ENCODE peak calls at places on chromosomes 5 and 9, in six cellular contexts. K is RWPE2; D is A549; Y is tibial artery; J is CD8-positive, alpha-beta T cell; F is spleen. B is an unnamed sample.

GRCh38 chr5:16666861-16667481 is 50.2 kb upstream of the RETREG1 start:
- DNase-seq in Y (no peak), K (no peak), D (no peak), F (no peak), J (peak; percentile 35), B (peak; percentile 45)

GRCh38 chr5:138212828-138213160 is 329 bp downstream of the CDC23 start:
- DNase-seq in Y (no peak), J (no peak), D (peak; percentile 19), F (no peak), K (no peak), B (no peak)

GRCh38 chr5:146002491-146002890 is 66.1 kb downstream of the SH3RF2 start:
- DNase-seq in F (no peak), Y (no peak), K (no peak), D (no peak), J (no peak), B (no peak)

GRCh38 chr5:1521671-1522600 is 1.8 kb downstream of the LPCAT1 start:
- DNase-seq in K (peak; percentile 81), F (peak; percentile 83), Y (peak; percentile 61), D (no peak), J (peak; percentile 9), B (peak; percentile 52)

GRCh38 chr5:36215910-36216309 is 25.8 kb downstream of the NADK2 start:
- DNase-seq in D (no peak), K (no peak), J (no peak), F (no peak), Y (no peak), B (no peak)

GRCh38 chr9:109455391-109455790 is 42.7 kb downstream of the PTPN3 start:
- DNase-seq in K (no peak), J (no peak), D (no peak), F (no peak), Y (no peak), B (no peak)

GRCh38 chr9:34125681-34126206 is 754 bp downstream of the DCAF12 start:
- DNase-seq in F (peak; percentile 62), D (peak; percentile 21), J (no peak), K (no peak), Y (no peak), B (no peak)

GRCh38 chr5:172713113-172713808 is 57.7 kb downstream of the DUSP1 start:
- DNase-seq in D (peak; percentile 62), J (peak; percentile 81), F (peak; percentile 93), Y (no peak), K (no peak), B (peak; percentile 76)

GRCh38 chr9:121924700-121925099 is 168.4 kb downstream of the TTLL11 start:
- DNase-seq in D (no peak), Y (no peak), J (no peak), K (no peak), F (no peak), B (no peak)

GRCh38 chr5:135950611-135951010 is 4.2 kb downstream of the LECT2 start:
- DNase-seq in D (no peak), K (no peak), Y (no peak), J (no peak), F (no peak), B (no peak)

GRCh38 chr5:10737880-10738279 is 23.2 kb downstream of the DAP start:
- DNase-seq in K (no peak), J (no peak), F (no peak), D (no peak), Y (no peak), B (no peak)

GRCh38 chr9:1207681-1208080 is 157.5 kb downstream of the DMRT2 start:
- DNase-seq in D (no peak), K (no peak), F (no peak), Y (no peak), J (no peak), B (no peak)

GRCh38 chr5:43769576-43770352 is 166.8 kb downstream of the NNT start:
- DNase-seq in K (no peak), Y (peak; percentile 77), J (no peak), F (no peak), D (peak; percentile 28), B (no peak)

GRCh38 chr5:33806736-33807442 is 84.9 kb downstream of the ADAMTS12 start:
- DNase-seq in D (no peak), F (no peak), K (no peak), J (no peak), Y (no peak), B (no peak)

GRCh38 chr5:81208904-81209303 is 24.2 kb upstream of the CKMT2 start:
- DNase-seq in Y (no peak), K (no peak), F (no peak), J (no peak), D (no peak), B (no peak)

GRCh38 chr9:4092793-4093709 is 206.8 kb downstream of the GLIS3 start:
- DNase-seq in J (no peak), K (no peak), Y (no peak), F (no peak), D (no peak), B (no peak)
- H3K27ac ChIP-seq in J (no peak overlapping the region), K (no peak overlapping the region), Y (peak overlapping the region; percentile 51), F (no peak overlapping the region), D (peak overlapping the region; percentile 47), B (no peak overlapping the region)

GRCh38 chr5:92916036-92916435 is 665.0 kb downstream of the NR2F1-AS1 start:
- DNase-seq in Y (no peak), K (no peak), F (no peak), J (no peak), D (peak; percentile 16), B (no peak)
- TF ChIP-seq CTCF in Y (no peak), K (peak; percentile 53), F (no peak), J (no peak), D (peak; percentile 25), B (peak; percentile 7)

GRCh38 chr9:128910906-128911305 is 9.9 kb upstream of the PHYHD1 start:
- DNase-seq in J (no peak), F (no peak), K (no peak), Y (no peak), D (no peak), B (no peak)

GRCh38 chr9:128913048-128913900 is 7.5 kb upstream of the PHYHD1 start:
- DNase-seq in K (no peak), Y (no peak), J (no peak), F (no peak), D (no peak), B (no peak)

GRCh38 chr9:128911529-128912035 is 9.2 kb upstream of the PHYHD1 start:
- DNase-seq in Y (peak; percentile 89), J (no peak), K (no peak), F (peak; percentile 77), D (peak; percentile 65), B (peak; percentile 72)

GRCh38 chr9:128913995-128914772 is 6.6 kb upstream of the PHYHD1 start:
- DNase-seq in K (no peak), Y (no peak), D (no peak), J (no peak), F (no peak), B (no peak)

DNA sequence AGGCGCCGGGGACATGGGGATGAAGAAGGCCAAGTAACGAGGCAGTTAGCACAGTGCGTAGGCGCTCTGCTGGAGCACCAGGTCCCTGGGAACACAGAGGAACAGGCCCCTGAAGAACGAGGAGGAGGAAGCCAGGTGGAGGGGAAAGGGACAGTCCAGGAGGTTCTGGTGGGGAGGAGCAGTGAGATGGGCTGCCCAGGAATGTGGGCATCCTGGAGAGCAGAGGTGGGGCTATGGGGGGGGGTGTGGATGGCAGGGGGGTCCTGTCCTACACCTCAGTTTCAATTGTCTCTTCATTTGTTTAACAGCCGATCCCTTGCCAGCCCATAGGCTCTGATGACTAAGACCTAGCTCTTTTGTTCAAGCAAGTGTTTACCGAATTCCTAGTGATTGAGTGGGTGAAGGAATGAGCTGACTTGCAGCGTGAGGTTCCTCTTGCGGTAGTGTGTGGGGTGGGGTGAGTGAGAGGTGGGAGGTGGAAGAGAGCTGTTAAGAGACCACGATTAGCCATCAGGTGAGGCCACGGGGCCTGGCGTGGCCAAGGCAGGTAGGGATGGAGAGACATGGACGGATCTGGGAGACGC is 8.4 kb upstream of the PHYHD1 start:
- DNase-seq in J (no peak), K (peak; percentile 92), Y (no peak), D (peak; percentile 93), F (no peak), B (no peak)
- H3K27ac ChIP-seq in J (no peak overlapping the region), K (peak overlapping the region; percentile 100), Y (peak overlapping the region; percentile 95), D (peak overlapping the region; percentile 91), F (peak overlapping the region; percentile 75), B (peak overlapping the region; percentile 68)

GRCh38 chr9:131008086-131008485 is 888 bp upstream of the LAMC3 start:
- DNase-seq in K (no peak), J (no peak), Y (no peak), D (no peak), F (no peak), B (no peak)

GRCh38 chr9:131010482-131011273 is 1.7 kb downstream of the LAMC3 start:
- DNase-seq in Y (no peak), K (no peak), D (no peak), F (no peak), J (no peak), B (no peak)

GRCh38 chr9:131011274-131012022 is 2.5 kb downstream of the LAMC3 start:
- DNase-seq in K (no peak), J (no peak), D (no peak), F (no peak), Y (no peak), B (no peak)

GRCh38 chr9:131008563-131008908 is 438 bp upstream of the LAMC3 start:
- DNase-seq in D (no peak), K (no peak), J (no peak), Y (no peak), F (no peak), B (no peak)

GRCh38 chr9:131008909-131009618 is at the start of gene LAMC3:
- DNase-seq in K (no peak), D (peak; percentile 52), F (no peak), J (no peak), Y (no peak), B (no peak)
- TF ChIP-seq CTCF in K (peak; percentile 64), D (peak; percentile 50), F (peak; percentile 48), J (no peak), Y (peak; percentile 47), B (peak; percentile 30)

GRCh38 chr5:123036391-123037103 is at the start of gene PPIC:
- DNase-seq in Y (peak; percentile 94), J (no peak), F (peak; percentile 81), D (peak; percentile 90), K (peak; percentile 87), B (peak; percentile 95)
- H3K27ac ChIP-seq in Y (peak within 1 kb of the TSS; percentile 97), J (no peak within 1 kb of the TSS), F (peak within 1 kb of the TSS; percentile 84), D (peak within 1 kb of the TSS; percentile 93), K (peak within 1 kb of the TSS; percentile 29), B (peak within 1 kb of the TSS; percentile 72)

B was measured in right lobe of liver.